ENCODE peak calls at places on chromosome 20, in six cellular contexts. One of them, this sample, is unnamed.

GRCh38 chr20:4167261-4168004 is 152.1 kb upstream of the RNF24 start:
- DNase-seq in IMR-90: no peak
- DNase-seq in mesendoderm: no peak
- DNase-seq in neuronal stem cell: no peak
- DNase-seq in mesenchymal stem cell: no peak
- DNase-seq in H1: no peak
- DNase-seq in this sample: peak; percentile 66

GRCh38 chr20:36463212-36464061 is 77.9 kb upstream of the MYL9 start:
- DNase-seq in IMR-90: no peak
- DNase-seq in mesendoderm: no peak
- DNase-seq in neuronal stem cell: no peak
- DNase-seq in mesenchymal stem cell: peak; percentile 37
- DNase-seq in H1: no peak
- DNase-seq in this sample: no peak

GRCh38 chr20:61773081-61773631 is 292.5 kb downstream of the TAF4 start:
- DNase-seq in IMR-90: no peak
- DNase-seq in mesendoderm: no peak
- DNase-seq in neuronal stem cell: no peak
- DNase-seq in mesenchymal stem cell: no peak
- DNase-seq in H1: no peak
- DNase-seq in this sample: no peak

GRCh38 chr20:63472159-63472811 is at the start of gene KCNQ2:
- DNase-seq in IMR-90: no peak
- DNase-seq in mesendoderm: peak; percentile 85
- DNase-seq in neuronal stem cell: no peak
- DNase-seq in mesenchymal stem cell: no peak
- DNase-seq in H1: no peak
- DNase-seq in this sample: peak; percentile 67

GRCh38 chr20:21265457-21266190 is 37.5 kb upstream of the XRN2 start:
- DNase-seq in IMR-90: no peak
- DNase-seq in mesendoderm: no peak
- DNase-seq in neuronal stem cell: no peak
- DNase-seq in mesenchymal stem cell: no peak
- DNase-seq in H1: no peak
- DNase-seq in this sample: no peak

GRCh38 chr20:34976286-34976685 is 20.6 kb downstream of the MYH7B start:
- DNase-seq in IMR-90: no peak
- DNase-seq in mesendoderm: no peak
- DNase-seq in neuronal stem cell: no peak
- DNase-seq in mesenchymal stem cell: no peak
- DNase-seq in H1: no peak
- DNase-seq in this sample: no peak

GRCh38 chr20:17871181-17871580 is 97.4 kb downstream of the SNX5 start:
- DNase-seq in IMR-90: peak; percentile 48
- DNase-seq in mesendoderm: peak; percentile 60
- DNase-seq in neuronal stem cell: no peak
- DNase-seq in mesenchymal stem cell: no peak
- DNase-seq in H1: no peak
- DNase-seq in this sample: no peak

GRCh38 chr20:40339661-40340449 is 349.2 kb downstream of the MAFB start:
- DNase-seq in IMR-90: no peak
- DNase-seq in mesendoderm: no peak
- DNase-seq in neuronal stem cell: no peak
- DNase-seq in mesenchymal stem cell: peak; percentile 3
- DNase-seq in H1: no peak
- DNase-seq in this sample: no peak

GRCh38 chr20:62640870-62641748 is 1.2 kb upstream of the SLCO4A1 start:
- DNase-seq in IMR-90: no peak
- DNase-seq in mesendoderm: no peak
- DNase-seq in neuronal stem cell: no peak
- DNase-seq in mesenchymal stem cell: no peak
- DNase-seq in H1: no peak
- DNase-seq in this sample: no peak

GRCh38 chr20:35601021-35601973 is 14.3 kb upstream of the SPAG4 start:
- DNase-seq in IMR-90: peak; percentile 72
- DNase-seq in mesendoderm: peak; percentile 87
- DNase-seq in neuronal stem cell: peak; percentile 62
- DNase-seq in mesenchymal stem cell: peak; percentile 76
- DNase-seq in H1: no peak
- DNase-seq in this sample: peak; percentile 80

GRCh38 chr20:44030394-44030793 is 115.7 kb downstream of the TOX2 start:
- DNase-seq in IMR-90: no peak
- DNase-seq in mesendoderm: no peak
- DNase-seq in neuronal stem cell: no peak
- DNase-seq in mesenchymal stem cell: no peak
- DNase-seq in H1: no peak
- DNase-seq in this sample: no peak

GRCh38 chr20:31517373-31517772 is 3.1 kb downstream of the HM13 start:
- DNase-seq in IMR-90: peak; percentile 58
- DNase-seq in mesendoderm: peak; percentile 86
- DNase-seq in neuronal stem cell: no peak
- DNase-seq in mesenchymal stem cell: peak; percentile 76
- DNase-seq in H1: no peak
- DNase-seq in this sample: peak; percentile 84

GRCh38 chr20:14012671-14013070 is 17.4 kb downstream of the MACROD2 start:
- DNase-seq in IMR-90: no peak
- DNase-seq in mesendoderm: no peak
- DNase-seq in neuronal stem cell: no peak
- DNase-seq in mesenchymal stem cell: no peak
- DNase-seq in H1: no peak
- DNase-seq in this sample: no peak
- H2BK15ac ChIP-seq in IMR-90: no peak overlapping the region
- H2BK15ac ChIP-seq in mesendoderm: no peak overlapping the region
- H2BK15ac ChIP-seq in neuronal stem cell: no peak overlapping the region
- H2BK15ac ChIP-seq in mesenchymal stem cell: no peak overlapping the region
- H2BK15ac ChIP-seq in H1: no peak overlapping the region
- H2BK15ac ChIP-seq in this sample: no peak overlapping the region

GRCh38 chr20:19976595-19977372 is 40.4 kb upstream of the NAA20 start:
- DNase-seq in IMR-90: peak; percentile 83
- DNase-seq in mesendoderm: peak; percentile 95
- DNase-seq in neuronal stem cell: no peak
- DNase-seq in mesenchymal stem cell: peak; percentile 80
- DNase-seq in H1: peak; percentile 50
- DNase-seq in this sample: no peak

GRCh38 chr20:19975901-19976300 is 41.3 kb upstream of the NAA20 start:
- DNase-seq in IMR-90: no peak
- DNase-seq in mesendoderm: no peak
- DNase-seq in neuronal stem cell: no peak
- DNase-seq in mesenchymal stem cell: no peak
- DNase-seq in H1: no peak
- DNase-seq in this sample: no peak

GRCh38 chr20:19973920-19974620 is 43.1 kb upstream of the NAA20 start:
- DNase-seq in IMR-90: peak; percentile 81
- DNase-seq in mesendoderm: no peak
- DNase-seq in neuronal stem cell: no peak
- DNase-seq in mesenchymal stem cell: peak; percentile 87
- DNase-seq in H1: no peak
- DNase-seq in this sample: no peak

GRCh38 chr20:19975436-19975799 is 41.7 kb upstream of the NAA20 start:
- DNase-seq in IMR-90: peak; percentile 54
- DNase-seq in mesendoderm: no peak
- DNase-seq in neuronal stem cell: no peak
- DNase-seq in mesenchymal stem cell: no peak
- DNase-seq in H1: no peak
- DNase-seq in this sample: no peak

DNA sequence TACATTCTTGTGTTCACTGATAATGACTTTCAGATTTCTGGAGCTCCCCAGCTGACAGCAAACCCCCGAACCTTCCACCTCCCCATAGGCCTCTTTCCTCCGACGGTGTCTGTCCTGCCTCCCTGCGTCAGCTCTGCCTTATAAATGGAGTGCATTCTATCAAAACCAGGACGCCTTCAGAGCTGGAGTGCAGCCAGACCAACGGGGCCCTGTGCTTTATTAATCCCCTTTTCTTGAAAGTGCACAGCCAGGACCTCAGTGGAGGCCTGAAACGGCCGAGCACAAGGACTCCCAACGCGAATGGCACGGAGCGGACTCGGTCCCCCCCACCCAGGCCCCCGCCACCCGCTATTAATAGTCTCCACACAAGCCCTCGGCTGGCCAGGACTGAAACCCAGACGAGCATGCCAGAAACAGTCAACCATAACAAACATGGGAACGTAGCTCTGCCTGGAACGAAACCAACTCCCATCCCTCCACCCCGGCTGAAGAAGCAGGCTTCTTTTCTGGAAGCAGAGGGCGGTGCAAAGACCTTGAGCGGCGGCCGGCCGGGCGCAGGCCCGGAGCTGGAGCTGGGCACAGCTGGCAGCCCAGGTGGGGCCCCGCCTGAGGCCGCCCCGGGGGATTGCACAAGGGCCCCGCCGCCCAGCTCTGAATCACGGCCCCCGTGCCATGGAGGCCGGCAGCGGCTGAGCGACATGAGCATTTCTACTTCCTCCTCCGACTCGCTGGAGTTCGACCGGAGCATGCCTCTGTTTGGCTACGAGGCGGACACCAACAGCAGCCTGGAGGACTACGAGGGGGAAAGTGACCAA is 42.3 kb upstream of the NAA20 start:
- DNase-seq in IMR-90: peak; percentile 97
- DNase-seq in mesendoderm: no peak
- DNase-seq in neuronal stem cell: no peak
- DNase-seq in mesenchymal stem cell: peak; percentile 96
- DNase-seq in H1: no peak
- DNase-seq in this sample: no peak
- H3K18ac ChIP-seq in IMR-90: peak overlapping the region; percentile 56
- H3K18ac ChIP-seq in mesendoderm: no peak overlapping the region
- H3K18ac ChIP-seq in neuronal stem cell: peak overlapping the region; percentile 59
- H3K18ac ChIP-seq in mesenchymal stem cell: peak overlapping the region; percentile 97
- H3K18ac ChIP-seq in H1: no peak overlapping the region
- H3K18ac ChIP-seq in this sample: no peak overlapping the region

DNA sequence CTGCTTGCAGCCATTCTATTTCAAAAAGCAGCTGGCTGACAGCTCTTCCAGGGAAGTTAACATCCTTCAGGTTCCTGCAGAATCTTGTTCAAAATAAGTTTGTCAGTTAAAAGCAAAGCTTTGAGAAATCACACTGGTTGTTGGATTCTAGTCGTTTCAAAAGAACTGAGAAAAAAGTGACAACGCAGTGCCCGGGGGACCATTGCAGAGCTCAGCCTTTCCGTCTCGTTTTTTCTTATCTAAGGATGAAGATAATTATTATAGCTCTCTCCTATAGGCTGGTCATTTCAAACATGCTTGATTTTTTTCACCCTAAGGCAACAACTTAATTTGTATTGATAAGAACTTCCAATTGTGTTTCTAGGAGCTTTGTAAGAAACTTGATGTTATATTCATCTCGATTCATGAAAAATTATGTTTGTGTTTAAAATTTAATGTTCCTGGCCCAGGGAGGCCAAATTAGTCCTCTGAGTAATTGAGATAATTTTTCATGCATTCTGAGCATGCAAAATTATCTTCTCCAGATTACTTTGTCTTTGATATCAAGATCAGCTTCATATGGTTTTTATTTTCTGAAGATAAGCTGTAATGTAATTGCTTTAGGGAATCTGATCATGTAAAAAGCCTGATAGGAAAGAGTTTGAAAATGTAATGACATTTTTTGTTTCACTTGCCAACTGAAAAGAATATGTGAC is 58.4 kb downstream of the SNAP25 start:
- DNase-seq in IMR-90: no peak
- DNase-seq in mesendoderm: peak; percentile 44
- DNase-seq in neuronal stem cell: no peak
- DNase-seq in mesenchymal stem cell: no peak
- DNase-seq in H1: no peak
- DNase-seq in this sample: no peak
- H2BK15ac ChIP-seq in IMR-90: no peak overlapping the region
- H2BK15ac ChIP-seq in mesendoderm: no peak overlapping the region
- H2BK15ac ChIP-seq in neuronal stem cell: no peak overlapping the region
- H2BK15ac ChIP-seq in mesenchymal stem cell: no peak overlapping the region
- H2BK15ac ChIP-seq in H1: no peak overlapping the region
- H2BK15ac ChIP-seq in this sample: no peak overlapping the region

DNA sequence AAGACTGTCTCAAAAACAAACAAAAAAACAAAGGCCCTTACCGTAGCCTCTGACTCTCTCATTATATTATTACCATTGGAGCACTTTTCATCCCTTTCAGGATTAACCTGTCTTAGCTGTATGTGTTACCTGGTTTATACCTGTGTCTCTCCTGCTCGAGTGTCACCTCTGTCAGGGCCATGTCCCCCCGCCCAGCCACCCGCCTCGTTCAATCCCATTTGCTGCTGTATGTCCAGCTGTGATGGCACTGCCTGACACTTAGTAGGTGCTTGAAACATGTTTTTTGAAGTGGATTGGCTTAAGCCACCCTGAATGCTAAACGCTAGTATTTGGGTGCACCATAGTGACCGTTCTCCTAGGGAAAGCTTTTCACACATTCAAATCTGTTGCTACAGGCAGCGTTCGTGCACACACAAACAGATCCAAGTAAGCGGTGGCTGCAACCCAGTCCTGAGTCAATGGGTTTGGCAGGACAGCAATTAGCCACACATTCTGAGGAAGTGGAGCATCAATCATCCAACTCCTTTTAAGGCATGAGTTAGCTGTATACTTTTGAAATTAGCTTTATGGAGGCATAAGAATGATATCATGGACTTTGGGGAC is 98.9 kb upstream of the ZNF217 start:
- DNase-seq in IMR-90: peak; percentile 86
- DNase-seq in mesendoderm: peak; percentile 22
- DNase-seq in neuronal stem cell: no peak
- DNase-seq in mesenchymal stem cell: peak; percentile 66
- DNase-seq in H1: no peak
- DNase-seq in this sample: no peak
- H3K18ac ChIP-seq in IMR-90: no peak overlapping the region
- H3K18ac ChIP-seq in mesendoderm: no peak overlapping the region
- H3K18ac ChIP-seq in neuronal stem cell: no peak overlapping the region
- H3K18ac ChIP-seq in mesenchymal stem cell: no peak overlapping the region
- H3K18ac ChIP-seq in H1: no peak overlapping the region
- H3K18ac ChIP-seq in this sample: no peak overlapping the region

This sample was measured in H9.